ENCODE peak calls at places on chromosome 9, in five cellular contexts. Y, H, R, N and E are unnamed samples.

GRCh38 chr9:96858018-96858573 is 3.8 kb upstream of the ZNF782 start:
- DNase-seq in Y (no peak), H (no peak), R (no peak), N (no peak), E (no peak)

GRCh38 chr9:125433461-125434001 is 171.9 kb downstream of the GAPVD1 start:
- DNase-seq in Y (peak; percentile 31), H (no peak), R (no peak), N (no peak), E (no peak)

GRCh38 chr9:133710661-133711427 is 27.3 kb downstream of the SARDH start:
- DNase-seq in Y (no peak), H (no peak), R (no peak), N (no peak), E (no peak)

GRCh38 chr9:115594551-115594950 is 476.6 kb upstream of the TNC start:
- DNase-seq in Y (no peak), H (no peak), R (no peak), N (no peak), E (no peak)

GRCh38 chr9:104682642-104683041 is 11.7 kb upstream of the OR13D1 start:
- DNase-seq in Y (no peak), H (no peak), R (peak; percentile 4), N (no peak), E (no peak)

GRCh38 chr9:13520069-13520468 is 240.6 kb upstream of the MPDZ start:
- DNase-seq in Y (no peak), H (no peak), R (no peak), N (no peak), E (no peak)

GRCh38 chr9:96025995-96026572 is 150.6 kb downstream of the ERCC6L2 start:
- DNase-seq in Y (no peak), H (no peak), R (no peak), N (peak; percentile 53), E (no peak)

GRCh38 chr9:129569506-129570449 is 51.1 kb downstream of the C9orf50 start:
- DNase-seq in Y (no peak), H (no peak), R (no peak), N (no peak), E (no peak)

GRCh38 chr9:129026442-129027223 is 1.5 kb downstream of the SH3GLB2 start:
- DNase-seq in Y (no peak), H (no peak), R (no peak), N (no peak), E (no peak)

GRCh38 chr9:90546200-90546599 is 96.4 kb downstream of the DIRAS2 start:
- DNase-seq in Y (no peak), H (no peak), R (peak; percentile 53), N (no peak), E (no peak)

GRCh38 chr9:16515879-16516289 is 354.6 kb downstream of the BNC2 start:
- DNase-seq in Y (no peak), H (no peak), R (no peak), N (peak; percentile 26), E (no peak)

GRCh38 chr9:92666912-92667532 is 2.9 kb downstream of the IPPK start:
- DNase-seq in Y (no peak), H (no peak), R (no peak), N (no peak), E (no peak)

GRCh38 chr9:72807765-72808445 is 144.9 kb downstream of the ALDH1A1 start:
- DNase-seq in Y (no peak), H (no peak), R (no peak), N (peak; percentile 28), E (no peak)

GRCh38 chr9:130331573-130331972 is 66.0 kb downstream of the HMCN2 start:
- DNase-seq in Y (no peak), H (no peak), R (peak; percentile 55), N (peak; percentile 37), E (no peak)

GRCh38 chr9:109771796-109772525 is 8.0 kb upstream of the PALM2AKAP2 start:
- DNase-seq in Y (no peak), H (no peak), R (no peak), N (no peak), E (no peak)

GRCh38 chr9:27192291-27192960 is 83.4 kb downstream of the TEK start:
- DNase-seq in Y (no peak), H (no peak), R (no peak), N (no peak), E (no peak)

GRCh38 chr9:35571113-35571512 is 33.9 kb upstream of the TESK1 start:
- DNase-seq in Y (no peak), H (no peak), R (no peak), N (no peak), E (no peak)

GRCh38 chr9:35566417-35566816 is 38.6 kb upstream of the TESK1 start:
- DNase-seq in Y (no peak), H (no peak), R (no peak), N (no peak), E (no peak)

GRCh38 chr9:35570709-35571108 is 34.4 kb upstream of the TESK1 start:
- DNase-seq in Y (no peak), H (no peak), R (no peak), N (no peak), E (no peak)

GRCh38 chr9:35569206-35569605 is 35.9 kb upstream of the TESK1 start:
- DNase-seq in Y (no peak), H (no peak), R (no peak), N (no peak), E (no peak)

GRCh38 chr9:35568196-35568595 is 36.9 kb upstream of the TESK1 start:
- DNase-seq in Y (no peak), H (no peak), R (no peak), N (no peak), E (no peak)
- TF ChIP-seq CTCF in Y (no peak), H (no peak), R (no peak), N (no peak), E (no peak)

GRCh38 chr9:81622471-81623245 is 66.7 kb downstream of the TLE1 start:
- DNase-seq in Y (no peak), H (no peak), R (no peak), N (no peak), E (no peak)
- TF ChIP-seq CTCF in Y (no peak), H (no peak), R (no peak), N (no peak), E (no peak)

GRCh38 chr9:22469928-22470544 is 23.4 kb downstream of the DMRTA1 start:
- DNase-seq in Y (no peak), H (no peak), R (no peak), N (peak; percentile 52), E (no peak)
- TF ChIP-seq CTCF in Y (peak; percentile 70), H (no peak), R (peak; percentile 71), N (peak; percentile 67), E (no peak)

GRCh38 chr9:126439402-126439765 is 112.8 kb downstream of the MVB12B start:
- DNase-seq in Y (no peak), H (no peak), R (peak; percentile 21), N (no peak), E (no peak)
- TF ChIP-seq CTCF in Y (no peak), H (no peak), R (no peak), N (no peak), E (no peak)